ENCODE peak calls at places on chromosomes 3 and 15, in five cellular contexts. T is epithelial cell of esophagus; L is frontal cortex; Q is stimulated activated CD8-positive, alpha-beta memory T cell treated with anti-CD3 and anti-CD28 coated beads, Interleukin-15, amount 100 ng/mL, for 48 hours; B is activated CD8-positive, alpha-beta memory T cell treated with anti-CD3 and anti-CD28 coated beads for 24 hours. V is an unnamed sample.

GRCh38 chr3:109224333-109224732 is 87.8 kb downstream of the C3orf85 start:
- DNase-seq in L (no peak), Q (no peak), B (no peak), T (peak), V (no peak)

GRCh38 chr15:34297059-34297458 is 40.5 kb downstream of the SLC12A6 start:
- DNase-seq in Q (no peak), B (no peak), T (no peak), L (no peak), V (no peak)

GRCh38 chr3:21294768-21295167 is 456.2 kb downstream of the ZNF385D start:
- DNase-seq in T (peak), Q (no peak), B (no peak), L (no peak), V (no peak)

GRCh38 chr15:99486371-99487336 is 79.1 kb upstream of the MEF2A start:
- DNase-seq in L (peak), B (no peak), T (peak), Q (no peak), V (no peak)

GRCh38 chr3:181457190-181457589 is 254.5 kb upstream of the SOX2 start:
- DNase-seq in Q (no peak), T (no peak), L (peak), B (no peak), V (no peak)

GRCh38 chr3:115448856-115449255 is 174.5 kb upstream of the GAP43 start:
- DNase-seq in L (no peak), Q (no peak), B (no peak), T (no peak), V (no peak)

GRCh38 chr3:158267015-158267414 is 157.1 kb downstream of the RSRC1 start:
- DNase-seq in B (no peak), T (no peak), L (no peak), Q (no peak), V (no peak)

GRCh38 chr3:176362191-176362731 is 835.0 kb downstream of the TBL1XR1 start:
- DNase-seq in L (no peak), T (no peak), Q (no peak), B (no peak), V (no peak)

GRCh38 chr3:101890716-101891115 is 41.4 kb downstream of the NFKBIZ start:
- DNase-seq in T (peak), Q (no peak), B (no peak), L (no peak), V (no peak)

GRCh38 chr3:133937756-133938601 is 42.3 kb upstream of the RAB6B start:
- DNase-seq in T (no peak), L (no peak), B (peak), Q (no peak), V (no peak)

GRCh38 chr3:111669926-111670630 is 74.9 kb upstream of the ZBED2 start:
- DNase-seq in L (no peak), Q (no peak), B (no peak), T (peak), V (no peak)

V was measured in activated naive CD8-positive, alpha-beta T cell treated with anti-CD3 and anti-CD28 coated beads, Interleukin-2, amount 50 U/mL, for 16 hours.